ENCODE peak calls at places on chromosomes 12 and 14, in five cellular contexts. J is left ventricle myocardium inferior, F is cardiac muscle cell, I is transverse colon, E is IMR-90. S is an unnamed sample.
A peak's percentile ranks its signal among the peaks of the same experiment; 100 is the strongest.

GRCh38 chr12:19304149-19304780 is 135.0 kb upstream of the AEBP2 start:
- DNase-seq in J (no peak), F (no peak), I (no peak), E (no peak), S (no peak)

GRCh38 chr12:8950702-8951478 is 1.4 kb upstream of the M6PR start:
- DNase-seq in J (no peak), F (no peak), I (no peak), E (no peak), S (no peak)

GRCh38 chr14:47276931-47277330 is 398.5 kb downstream of the MDGA2 start:
- DNase-seq in J (no peak), F (no peak), I (no peak), E (no peak), S (no peak)

GRCh38 chr12:6321905-6322304 is 11.4 kb downstream of the PLEKHG6 start:
- DNase-seq in J (no peak), F (no peak), I (no peak), E (no peak), S (peak; percentile 57)

GRCh38 chr12:59699408-59700144 is 103.7 kb downstream of the SLC16A7 start:
- DNase-seq in J (no peak), F (peak; percentile 89), I (no peak), E (peak; percentile 86), S (no peak)

GRCh38 chr12:75635606-75636444 is 124.4 kb upstream of the KRR1 start:
- DNase-seq in J (no peak), F (peak; percentile 78), I (no peak), E (peak; percentile 97), S (no peak)

GRCh38 chr12:49921299-49921698 is 17.6 kb upstream of the FAIM2 start:
- DNase-seq in J (no peak), F (no peak), I (no peak), E (no peak), S (no peak)

GRCh38 chr12:92059976-92060375 is 85.7 kb downstream of the BTG1 start:
- DNase-seq in J (no peak), F (peak; percentile 82), I (no peak), E (peak; percentile 82), S (no peak)

DNA sequence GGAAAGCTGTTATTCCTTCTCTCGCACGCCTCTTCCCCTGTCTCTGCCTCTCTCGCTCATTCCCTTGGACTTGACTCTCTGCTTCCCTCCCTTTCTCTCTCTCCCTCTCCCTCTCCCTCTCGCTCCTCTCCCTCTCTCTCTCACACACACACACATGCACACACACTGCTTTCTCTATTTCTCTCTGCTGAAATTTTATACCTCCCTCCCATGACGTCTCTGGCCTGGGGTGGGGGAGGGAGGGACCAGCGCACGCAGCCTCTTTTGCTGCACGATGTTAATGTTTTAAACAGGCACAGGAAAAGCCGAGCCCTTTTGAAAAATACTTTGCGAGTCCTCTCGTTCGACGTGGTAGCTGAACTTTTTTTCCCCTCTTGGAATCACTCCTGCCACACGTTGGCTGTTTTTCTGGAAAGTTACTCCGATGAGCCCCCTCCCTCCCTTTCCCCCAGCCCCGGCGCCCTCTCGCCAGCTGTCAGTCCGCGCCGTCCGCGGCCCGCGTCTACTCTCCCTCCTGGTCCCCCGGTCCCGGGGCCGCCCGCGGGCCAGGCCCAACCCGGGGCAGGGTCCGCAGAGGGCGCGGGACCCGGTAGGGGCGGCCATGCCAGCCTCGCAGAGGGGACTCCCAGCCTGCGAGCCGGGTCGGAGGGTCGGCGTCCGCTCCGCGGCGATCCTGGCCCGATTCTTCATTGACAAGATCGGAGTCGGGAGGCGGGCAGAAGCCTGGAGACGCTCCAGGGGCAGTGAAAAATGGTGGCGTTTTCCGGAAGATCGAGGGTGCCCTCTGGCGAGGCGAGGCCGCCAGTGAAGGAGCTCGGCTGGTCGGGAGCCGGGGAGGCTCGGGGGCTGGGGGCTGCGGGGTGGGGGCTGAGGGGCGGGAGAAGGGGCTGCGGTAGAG is at the start of gene TGFB3:
- DNase-seq in J (peak; percentile 85), F (peak; percentile 96), I (peak; percentile 84), E (peak; percentile 93), S (peak; percentile 95)
- H3K27me3 ChIP-seq in J (no peaks in the 10 kb centered on the region), F (no peaks in the 10 kb centered on the region), I (no peaks in the 10 kb centered on the region), E (no peaks in the 10 kb centered on the region), S (no peaks in the 10 kb centered on the region)

DNA sequence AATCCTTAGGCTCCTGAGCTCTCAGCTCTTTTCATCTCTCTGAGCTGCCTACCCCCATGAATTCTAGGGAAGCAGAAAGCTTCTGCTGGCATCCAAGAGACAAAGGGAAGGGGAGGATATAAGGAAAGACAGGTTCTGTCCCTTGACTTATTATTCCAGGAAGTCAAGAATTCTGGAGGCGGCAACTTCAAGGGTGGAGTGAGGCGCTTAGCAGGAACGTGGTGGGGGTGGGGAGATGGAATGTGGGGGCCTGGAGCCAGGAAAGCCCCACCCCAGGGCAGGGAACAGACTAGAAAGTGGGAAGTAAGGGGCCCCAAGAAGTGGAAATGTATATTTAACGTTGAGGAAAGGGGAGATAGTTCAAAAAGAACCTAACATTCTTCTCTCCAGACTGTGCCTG is 1.4 kb downstream of the CALCOCO1 start:
- DNase-seq in J (no peak), F (peak; percentile 19), I (peak; percentile 19), E (peak; percentile 19), S (no peak)
- H3K4me3 ChIP-seq in J (peak overlapping the region; percentile 84), F (no peak overlapping the region), I (no peak overlapping the region), E (peak overlapping the region; percentile 66), S (peak overlapping the region; percentile 89)

GRCh38 chr14:97100306-97100705 is 303.1 kb downstream of the VRK1 start:
- DNase-seq in J (no peak), F (no peak), I (no peak), E (no peak), S (no peak)
- H3K27ac ChIP-seq in J (no peak overlapping the region), F (no peak overlapping the region), I (no peak overlapping the region), E (no peak overlapping the region), S (no peak overlapping the region)

GRCh38 chr12:111031956-111032919 is 111.9 kb upstream of the MYL2 start:
- DNase-seq in J (no peak), F (no peak), I (no peak), E (no peak), S (no peak)
- H3K27me3 ChIP-seq in J (peaks cover 98% of the 10 kb centered on the region), F (peaks cover 55% of the 10 kb centered on the region), I (peaks cover 94% of the 10 kb centered on the region), E (peaks cover 45% of the 10 kb centered on the region), S (no peaks in the 10 kb centered on the region)

S was measured in right cardiac atrium.